ENCODE peak calls at places on chromosomes 12 and 14, in eight cellular contexts. P is psoas muscle, O is HFF-Myc, U is fibroblast of pulmonary artery, W is cardiac fibroblast, Q is A549, X is esophagus muscularis mucosa, N is pancreas. V is an unnamed sample.

GRCh38 chr14:68297871-68298468 is 478.4 kb downstream of the RAD51B start:
- DNase-seq in W (peak), Q (peak), P (no peak), O (no peak), X (no peak), N (no peak), U (peak), V (peak)

GRCh38 chr12:112938751-112939150 is 477 bp downstream of the OAS3 start:
- DNase-seq in Q (no peak), U (no peak), W (peak), N (no peak), O (no peak), X (no peak), P (no peak), V (no peak)

GRCh38 chr14:21077672-21078071 is 7.6 kb downstream of the ARHGEF40 start:
- DNase-seq in P (no peak), O (no peak), X (no peak), Q (no peak), N (no peak), U (no peak), W (no peak), V (no peak)

GRCh38 chr14:21039585-21040369 is 2.4 kb upstream of the RNASE7 start:
- DNase-seq in X (no peak), W (peak), N (peak), O (no peak), P (peak), Q (peak), U (peak), V (peak)

GRCh38 chr12:113471619-113472171 is at the start of gene LHX5:
- DNase-seq in P (no peak), X (no peak), W (no peak), O (no peak), N (no peak), Q (peak), U (no peak), V (no peak)

GRCh38 chr14:24231263-24232120 is 675 bp downstream of the NEDD8 start:
- DNase-seq in P (no peak), Q (no peak), W (no peak), U (no peak), O (no peak), X (no peak), N (no peak), V (no peak)

GRCh38 chr12:31518680-31519227 is 72.2 kb downstream of the DENND5B start:
- DNase-seq in O (peak), P (no peak), U (peak), X (no peak), W (peak), N (no peak), Q (peak), V (peak)

GRCh38 chr14:87014854-87015253 is 978.1 kb downstream of the GALC start:
- DNase-seq in W (no peak), X (no peak), P (no peak), Q (peak), O (no peak), N (no peak), U (no peak), V (no peak)

GRCh38 chr14:80974338-80975078 is 19.1 kb downstream of the TSHR start:
- DNase-seq in U (no peak), P (no peak), X (no peak), O (no peak), W (no peak), N (no peak), Q (no peak), V (peak)

GRCh38 chr12:9348906-9349518 is 140.8 kb upstream of the PZP start:
- DNase-seq in O (no peak), N (no peak), W (no peak), Q (no peak), X (no peak), P (no peak), U (no peak), V (no peak)

GRCh38 chr12:112121780-112122565 is 3.4 kb upstream of the TRAFD1 start:
- DNase-seq in Q (peak), U (peak), X (peak), W (peak), P (peak), O (peak), N (peak), V (peak)

GRCh38 chr12:45268672-45269406 is 52.9 kb downstream of the ANO6 start:
- DNase-seq in W (peak), P (peak), U (peak), N (peak), X (peak), O (peak), Q (peak), V (peak)

GRCh38 chr14:56678838-56679237 is 99.2 kb downstream of the TMEM260 start:
- DNase-seq in N (no peak), Q (no peak), P (no peak), U (no peak), X (no peak), W (no peak), O (no peak), V (no peak)

GRCh38 chr14:56340921-56341320 is 222.7 kb downstream of the PELI2 start:
- DNase-seq in U (no peak), Q (no peak), X (no peak), P (no peak), W (no peak), O (no peak), N (no peak), V (no peak)

GRCh38 chr14:105980224-105980623 is 453.8 kb downstream of the TMEM121 start:
- DNase-seq in N (no peak), O (no peak), W (no peak), P (no peak), U (no peak), Q (no peak), X (no peak), V (peak)

GRCh38 chr12:105705235-105705634 is 374.7 kb downstream of the C12orf75 start:
- DNase-seq in P (no peak), O (no peak), X (no peak), U (no peak), N (no peak), W (no peak), Q (no peak), V (no peak)

GRCh38 chr14:22542360-22542759 is 46.7 kb downstream of the DAD1 start:
- DNase-seq in P (no peak), O (no peak), U (no peak), N (no peak), X (no peak), Q (no peak), W (no peak), V (no peak)

GRCh38 chr12:47408171-47408871 is 297.5 kb downstream of the RPAP3 start:
- DNase-seq in P (no peak), Q (peak), O (no peak), N (peak), W (peak), X (no peak), U (no peak), V (no peak)

GRCh38 chr12:52603314-52603713 is 2.1 kb upstream of the KRT72 start:
- DNase-seq in O (no peak), W (no peak), P (no peak), N (no peak), X (peak), Q (no peak), U (no peak), V (peak)

GRCh38 chr12:104275689-104276088 is 27.9 kb upstream of the EID3 start:
- DNase-seq in O (no peak), Q (peak), P (no peak), U (no peak), W (no peak), N (no peak), X (no peak), V (no peak)

GRCh38 chr14:92224348-92224954 is 98.5 kb upstream of the SLC24A4 start:
- DNase-seq in N (no peak), W (peak), P (no peak), O (no peak), U (no peak), X (no peak), Q (peak), V (peak)

GRCh38 chr14:99035712-99036593 is 236.0 kb downstream of the BCL11B start:
- DNase-seq in W (peak), O (peak), N (peak), X (no peak), P (peak), U (peak), Q (peak), V (peak)

GRCh38 chr14:106518054-106518943 is 991.9 kb downstream of the TMEM121 start:
- DNase-seq in U (no peak), Q (peak), X (no peak), W (no peak), O (no peak), N (peak), P (peak), V (no peak)

GRCh38 chr12:124020398-124021024 is 47.5 kb downstream of the ZNF664 start:
- DNase-seq in O (no peak), W (no peak), X (no peak), N (no peak), U (peak), Q (no peak), P (no peak), V (peak)

GRCh38 chr14:71621276-71621675 is 311.0 kb upstream of the RGS6 start:
- DNase-seq in U (no peak), P (no peak), W (peak), O (no peak), X (no peak), N (no peak), Q (no peak), V (no peak)

GRCh38 chr12:23204933-23205778 is 580.2 kb downstream of the ETNK1 start:
- DNase-seq in W (peak), U (peak), O (peak), Q (peak), N (peak), X (no peak), P (no peak), V (peak)

GRCh38 chr14:103022669-103023044 is 34.7 kb downstream of the CDC42BPB start:
- DNase-seq in Q (no peak), W (no peak), U (no peak), N (no peak), P (no peak), X (no peak), O (no peak), V (no peak)
- H3K4me3 ChIP-seq in Q (no peak), W (no peak), U (no peak), N (no peak), P (no peak), X (no peak), O (no peak), V (no peak)

GRCh38 chr12:58154359-58154758 is 213.0 kb downstream of the ATP23 start:
- DNase-seq in W (no peak), U (no peak), P (no peak), O (no peak), X (no peak), Q (no peak), N (no peak), V (no peak)
- TF ChIP-seq CTCF in W (no peak), U (no peak), P (no peak), O (no peak), X (no peak), Q (no peak), N (no peak), V (no peak)

GRCh38 chr14:59438148-59438766 is 26.9 kb downstream of the GPR135 start:
- DNase-seq in U (peak), P (no peak), Q (no peak), X (no peak), O (no peak), W (peak), N (no peak), V (peak)
- H3K4me3 ChIP-seq in U (no peak), P (no peak), Q (no peak), X (no peak), O (no peak), W (no peak), N (no peak), V (no peak)

GRCh38 chr12:98519257-98519907 is 4.0 kb downstream of the TMPO start:
- DNase-seq in X (no peak), Q (no peak), N (no peak), W (no peak), P (no peak), O (no peak), U (no peak), V (no peak)

GRCh38 chr12:98514984-98515367 is 414 bp upstream of the TMPO start:
- DNase-seq in O (no peak), X (no peak), P (no peak), N (no peak), W (no peak), Q (no peak), U (no peak), V (no peak)

GRCh38 chr12:98515368-98516183 is at the start of gene TMPO:
- DNase-seq in U (peak), N (peak), Q (peak), O (peak), X (peak), W (peak), P (peak), V (peak)

GRCh38 chr12:98513379-98514318 is 1.7 kb upstream of the TMPO start:
- DNase-seq in N (no peak), P (no peak), W (no peak), U (no peak), O (no peak), Q (no peak), X (no peak), V (no peak)

GRCh38 chr12:98516184-98516873 is 939 bp downstream of the TMPO start:
- DNase-seq in W (peak), P (peak), X (no peak), N (peak), U (peak), O (peak), Q (peak), V (peak)
- TF ChIP-seq CTCF in W (peak), P (peak), X (peak), N (no peak), U (peak), O (peak), Q (peak), V (peak)

DNA sequence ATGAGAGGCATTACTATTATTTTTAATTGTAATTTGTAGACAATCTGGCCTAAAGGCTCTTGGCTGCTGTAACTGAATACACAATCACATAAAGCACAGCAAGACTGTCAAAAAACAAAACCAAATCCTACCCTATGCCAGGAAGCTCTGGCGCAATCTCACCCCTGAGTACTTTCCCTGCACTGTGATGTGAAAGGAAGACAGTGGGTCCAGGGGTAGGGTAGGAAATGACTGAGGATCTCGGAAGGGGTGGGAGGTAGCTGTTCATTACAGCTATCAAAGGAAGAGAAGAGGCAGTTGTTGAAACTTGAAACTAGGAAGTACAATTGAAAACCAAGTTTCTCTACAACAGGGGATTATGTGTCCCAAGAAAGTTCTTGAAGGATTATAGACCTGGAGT is 202.8 kb downstream of the ANO2 start:
- DNase-seq in Q (no peak), U (no peak), W (no peak), O (no peak), P (no peak), X (no peak), N (no peak), V (no peak)
- H3K4me3 ChIP-seq in Q (no peak), U (no peak), W (no peak), O (no peak), P (no peak), X (no peak), N (no peak), V (no peak)

DNA sequence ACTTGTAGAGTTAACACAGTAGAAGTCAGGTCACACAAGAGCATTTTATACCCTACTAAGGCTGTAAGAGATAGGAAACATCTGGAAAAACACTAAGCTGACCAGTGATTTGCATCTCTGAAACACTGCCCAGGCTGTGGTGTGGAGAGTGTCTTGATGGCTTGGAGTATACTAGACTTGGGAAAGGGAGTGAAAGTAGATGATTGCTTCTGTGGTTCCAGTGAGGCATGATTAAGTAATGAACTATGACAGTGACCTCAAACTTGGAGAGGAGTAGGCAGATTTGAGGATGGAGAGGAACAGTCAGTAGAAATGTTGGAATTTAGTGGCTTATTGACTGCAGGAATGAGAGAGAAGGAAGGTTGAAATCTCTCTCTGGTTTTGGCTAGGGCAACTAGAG is 201.3 kb downstream of the FLRT2 start:
- DNase-seq in N (no peak), W (peak), U (peak), Q (no peak), P (no peak), O (peak), X (no peak), V (peak)
- TF ChIP-seq CTCF in N (no peak), W (no peak), U (no peak), Q (no peak), P (no peak), O (no peak), X (no peak), V (no peak)

GRCh38 chr12:111072299-111072698 is 151.9 kb upstream of the MYL2 start:
- DNase-seq in X (no peak), W (no peak), U (no peak), N (no peak), Q (no peak), P (no peak), O (no peak), V (no peak)
- H3K4me3 ChIP-seq in X (no peak), W (no peak), U (no peak), N (no peak), Q (no peak), P (no peak), O (no peak), V (no peak)

DNA sequence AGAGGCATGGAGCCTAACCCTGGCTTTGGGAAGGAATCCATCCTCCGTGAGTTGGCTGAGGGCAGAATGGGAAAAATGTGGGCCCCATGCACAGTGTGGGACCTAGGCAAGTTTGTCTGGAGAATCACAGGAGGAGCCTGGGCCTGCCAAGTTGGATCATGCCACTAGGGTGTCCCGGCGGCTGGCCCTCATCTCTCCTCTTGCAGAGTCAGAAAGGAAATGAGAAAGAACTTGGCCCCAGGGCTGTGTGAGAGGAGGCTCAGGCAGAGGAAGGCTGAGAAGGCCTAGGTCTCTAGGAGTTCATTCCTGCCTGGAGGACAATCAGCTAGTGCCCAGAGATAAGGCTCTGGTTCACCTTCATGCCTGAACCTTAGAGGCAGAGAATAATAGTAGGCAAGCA is 2.5 kb upstream of the ESRRB start:
- DNase-seq in Q (no peak), N (no peak), P (no peak), X (no peak), O (no peak), U (no peak), W (no peak), V (no peak)
- TF ChIP-seq CTCF in Q (no peak), N (no peak), P (no peak), X (no peak), O (no peak), U (no peak), W (no peak), V (no peak)

GRCh38 chr14:54348923-54349615 is 47.7 kb upstream of the CDKN3 start:
- DNase-seq in Q (no peak), U (peak), P (no peak), X (no peak), W (peak), N (no peak), O (no peak), V (peak)

GRCh38 chr14:54346257-54346656 is 50.5 kb upstream of the CDKN3 start:
- DNase-seq in O (no peak), N (no peak), P (no peak), U (no peak), X (no peak), Q (no peak), W (no peak), V (no peak)

GRCh38 chr14:54348001-54348611 is 48.7 kb upstream of the CDKN3 start:
- DNase-seq in N (no peak), U (peak), X (no peak), W (peak), O (no peak), P (no peak), Q (peak), V (peak)

GRCh38 chr14:54344445-54344844 is 52.4 kb upstream of the CDKN3 start:
- DNase-seq in W (no peak), X (no peak), P (no peak), O (no peak), U (no peak), Q (no peak), N (no peak), V (no peak)

DNA sequence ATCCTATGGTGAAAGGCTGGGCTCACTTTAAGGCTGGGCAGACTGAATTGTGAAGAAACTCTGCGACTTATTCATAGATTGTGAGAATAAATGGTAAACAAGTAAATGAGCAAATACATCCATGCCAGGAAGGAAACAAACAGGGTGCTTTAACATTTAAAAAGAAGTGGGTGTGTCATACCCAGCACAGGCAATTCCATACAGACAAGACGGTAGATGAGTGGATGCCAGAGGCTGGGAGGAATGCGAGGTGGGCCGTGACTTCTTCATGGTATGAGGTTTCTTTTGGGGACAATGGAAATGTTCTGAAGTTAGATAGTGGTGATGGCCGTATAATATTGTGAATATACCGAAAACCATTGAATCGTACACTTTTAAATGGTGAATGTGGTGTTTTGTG is 49.8 kb upstream of the CDKN3 start:
- DNase-seq in X (no peak), Q (no peak), W (no peak), P (no peak), N (no peak), O (no peak), U (no peak), V (no peak)
- H3K4me3 ChIP-seq in X (no peak), Q (no peak), W (no peak), P (no peak), N (no peak), O (no peak), U (no peak), V (no peak)

V was measured in AG10803.